ENCODE peak calls at places on chromosomes 11 and 22, in four cellular contexts. H is lower leg skin, O is transverse colon, Z is GM12891. V is an unnamed sample.

GRCh38 chr11:126153999-126154398 is 57.5 kb downstream of the RPUSD4 start:
- DNase-seq in H (no peak), O (no peak), Z (no peak), V (no peak)

GRCh38 chr11:17750013-17750816 is 15.6 kb downstream of the KCNC1 start:
- DNase-seq in H (no peak), O (no peak), Z (no peak), V (no peak)

GRCh38 chr11:120112174-120112796 is 25.6 kb downstream of the TRIM29 start:
- DNase-seq in H (no peak), O (no peak), Z (no peak), V (no peak)

GRCh38 chr22:21860640-21861039 is 6.8 kb downstream of the MAPK1 start:
- DNase-seq in H (no peak), O (no peak), Z (no peak), V (peak; percentile 47)

GRCh38 chr11:91978747-91979146 is 245.9 kb upstream of the FAT3 start:
- DNase-seq in H (no peak), O (no peak), Z (no peak), V (no peak)

GRCh38 chr11:3004481-3004880 is 12.4 kb upstream of the NAP1L4 start:
- DNase-seq in H (no peak), O (no peak), Z (no peak), V (no peak)

GRCh38 chr22:24285245-24285644 is 14.6 kb downstream of the SPECC1L start:
- DNase-seq in H (no peak), O (no peak), Z (no peak), V (no peak)

GRCh38 chr11:554824-555499 is 5.6 kb downstream of the LMNTD2 start:
- DNase-seq in H (no peak), O (peak; percentile 81), Z (peak; percentile 93), V (peak; percentile 68)

GRCh38 chr11:63502252-63502820 is 3.5 kb upstream of the LGALS12 start:
- DNase-seq in H (no peak), O (no peak), Z (no peak), V (peak; percentile 47)

GRCh38 chr11:117300301-117300700 is 9.2 kb downstream of the BACE1-AS start:
- DNase-seq in H (no peak), O (peak; percentile 23), Z (no peak), V (no peak)

GRCh38 chr11:6693342-6694228 is 10.4 kb upstream of the MRPL17 start:
- DNase-seq in H (peak; percentile 66), O (no peak), Z (no peak), V (peak; percentile 48)

GRCh38 chr11:83282084-83282716 is 4.0 kb downstream of the CCDC90B start:
- DNase-seq in H (no peak), O (no peak), Z (no peak), V (no peak)

GRCh38 chr11:93572171-93572570 is 29.0 kb upstream of the SMCO4 start:
- DNase-seq in H (no peak), O (no peak), Z (no peak), V (no peak)

GRCh38 chr11:68342459-68343158 is 30.2 kb downstream of the LRP5 start:
- DNase-seq in H (no peak), O (no peak), Z (no peak), V (no peak)

DNA sequence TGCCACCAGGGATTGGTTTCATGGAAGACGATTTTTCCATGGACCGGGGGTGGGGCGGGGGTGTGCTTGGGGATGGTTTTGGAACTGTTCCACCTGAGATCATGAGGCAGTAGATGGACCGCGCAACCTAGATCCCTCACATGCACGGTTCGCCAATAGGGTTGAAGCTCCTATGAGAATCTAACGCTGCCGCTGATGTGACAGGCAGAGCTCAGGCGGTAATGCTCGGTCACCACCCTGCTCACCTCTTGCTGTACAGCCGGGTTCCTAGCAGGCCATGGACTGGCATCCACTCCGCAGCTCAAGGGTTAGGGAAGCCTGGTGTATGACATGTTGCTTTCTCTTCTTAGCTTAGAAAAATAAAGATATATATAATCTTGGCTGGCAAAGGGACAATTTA is 22.0 kb downstream of the RBX1 start:
- DNase-seq in H (no peak), O (no peak), Z (no peak), V (no peak)
- TF ChIP-seq POLR2A in H (no peak), O (no peak), Z (no peak), V (no peak)

DNA sequence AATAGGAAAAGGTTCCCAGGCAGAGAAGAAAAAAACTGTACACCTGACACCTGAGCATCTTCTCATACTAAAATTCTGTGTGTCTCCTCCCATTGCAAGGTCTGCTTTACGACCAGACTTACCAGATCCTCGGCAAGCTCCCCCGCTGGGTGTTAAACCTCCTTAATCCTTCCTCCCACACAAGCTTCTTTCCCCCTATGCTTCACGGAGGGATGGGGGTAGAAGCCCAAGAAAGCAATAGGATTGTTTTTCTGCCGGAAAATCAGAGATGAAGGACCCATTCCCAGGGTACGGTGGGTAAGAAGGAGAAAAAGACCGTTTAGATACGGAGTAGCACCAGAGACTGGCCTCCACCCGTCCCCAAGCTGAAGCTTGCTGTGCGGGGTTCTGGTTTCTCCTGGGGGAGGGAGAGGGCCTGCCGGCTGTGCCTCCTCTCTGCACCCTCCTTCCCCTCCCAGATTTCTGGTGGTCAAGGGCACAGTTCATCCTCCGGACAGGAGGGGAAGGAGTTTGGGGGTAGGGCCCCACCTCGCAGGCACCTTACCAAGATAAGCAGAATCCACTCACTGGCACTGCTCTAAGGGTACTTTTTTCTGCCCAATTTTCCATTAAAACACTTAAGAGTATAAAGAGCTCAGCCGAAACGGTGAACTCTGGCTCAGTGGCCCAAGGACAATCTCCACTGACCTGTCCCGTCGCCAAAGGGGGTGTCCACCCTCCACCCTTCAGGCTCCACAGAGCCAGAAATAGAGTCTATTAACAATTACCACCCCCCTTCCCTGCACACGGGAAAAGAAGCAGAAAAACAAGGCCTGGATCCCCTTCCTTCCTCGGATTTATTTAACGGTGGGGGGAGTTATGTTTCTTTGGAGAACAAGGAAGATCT is 1.2 kb downstream of the TOB2 start:
- DNase-seq in H (peak; percentile 27), O (peak; percentile 31), Z (no peak), V (peak; percentile 49)
- TF ChIP-seq POLR2A in H (no peak), O (no peak), Z (no peak), V (no peak)

DNA sequence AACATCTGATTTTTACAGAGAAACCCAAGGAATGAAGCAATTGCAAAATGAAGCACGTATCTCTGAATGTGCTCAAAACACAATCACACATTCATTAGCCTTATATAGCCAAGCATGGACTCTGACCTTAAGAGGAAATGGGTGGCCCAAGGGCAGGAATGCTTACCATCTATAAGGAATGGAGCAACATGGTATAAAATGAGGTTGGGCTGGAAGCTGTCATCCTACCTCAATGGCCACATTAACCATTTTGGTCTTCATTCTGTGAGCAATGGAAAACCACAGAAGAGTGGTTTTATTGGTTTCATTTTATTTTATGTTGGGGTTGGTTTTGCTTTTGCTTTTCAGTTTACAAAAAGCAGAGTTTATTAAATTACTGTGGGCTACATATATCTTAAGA is 11.0 kb upstream of the MS4A13 start:
- DNase-seq in H (no peak), O (peak; percentile 31), Z (no peak), V (no peak)
- TF ChIP-seq POLR2A in H (no peak), O (no peak), Z (no peak), V (no peak)

GRCh38 chr11:61794579-61794978 is 1.9 kb downstream of the FEN1 start:
- DNase-seq in H (no peak), O (no peak), Z (no peak), V (no peak)

GRCh38 chr11:61793829-61794204 is 1.1 kb downstream of the FEN1 start:
- DNase-seq in H (no peak), O (no peak), Z (no peak), V (no peak)

GRCh38 chr11:61793084-61793828 is 545 bp downstream of the FEN1 start:
- DNase-seq in H (no peak), O (no peak), Z (no peak), V (peak; percentile 75)

GRCh38 chr11:61791737-61792309 is 576 bp downstream of the TMEM258 start:
- DNase-seq in H (peak; percentile 67), O (peak; percentile 76), Z (no peak), V (peak; percentile 85)

DNA sequence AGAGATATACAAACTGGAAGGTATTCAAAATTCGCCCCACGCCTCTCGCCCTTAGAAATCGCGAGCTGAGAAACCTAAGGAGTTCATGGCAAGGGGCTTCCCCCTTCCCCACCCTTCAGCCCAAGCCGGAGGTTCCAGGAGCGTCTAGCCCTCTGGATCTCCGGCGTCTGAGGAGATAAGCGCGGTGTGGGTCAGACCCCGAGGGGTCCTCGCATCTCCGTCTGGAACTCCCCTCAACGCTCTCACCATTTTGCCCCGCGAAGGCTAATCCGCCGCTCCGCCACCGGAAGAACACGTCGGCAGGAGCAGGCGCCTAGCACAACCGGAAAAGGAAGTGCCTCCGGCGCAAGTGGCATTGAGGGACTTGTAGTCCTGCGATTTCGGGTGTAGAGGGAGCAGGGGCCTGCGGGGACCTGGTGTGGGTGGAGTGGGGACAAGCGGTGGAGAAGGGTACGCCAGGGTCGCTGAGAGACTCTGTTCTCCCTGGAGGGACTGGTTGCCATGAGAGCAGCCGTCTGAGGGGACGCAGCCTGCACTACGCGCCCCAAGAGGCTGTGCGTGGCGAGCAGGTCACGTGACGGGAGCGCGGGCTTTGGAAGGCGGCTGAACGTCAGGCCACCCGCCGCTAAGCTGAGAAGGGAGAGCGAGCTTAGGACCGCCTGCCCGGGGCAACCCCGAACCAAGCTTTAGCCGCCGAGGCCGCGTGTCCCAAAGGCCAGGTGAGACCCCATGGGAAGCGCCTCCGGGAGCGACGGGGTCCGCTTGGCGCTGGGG is at the start of the genes FEN1 and TMEM258:
- DNase-seq in H (peak; percentile 86), O (peak; percentile 88), Z (peak; percentile 91), V (peak; percentile 95)
- TF ChIP-seq POLR2A in H (no peak), O (peak; percentile 69), Z (peak; percentile 89), V (peak; percentile 92)

GRCh38 chr11:64743591-64744543 is at the start of gene RASGRP2:
- DNase-seq in H (peak; percentile 49), O (peak; percentile 84), Z (peak; percentile 73), V (peak; percentile 63)

GRCh38 chr11:64744544-64745218 is 739 bp upstream of the RASGRP2 start:
- DNase-seq in H (no peak), O (no peak), Z (no peak), V (no peak)

GRCh38 chr11:64745219-64745522 is 1.2 kb upstream of the RASGRP2 start:
- DNase-seq in H (peak; percentile 73), O (peak; percentile 81), Z (peak; percentile 72), V (no peak)

GRCh38 chr11:64746486-64746885 is 2.5 kb upstream of the RASGRP2 start:
- DNase-seq in H (no peak), O (no peak), Z (no peak), V (no peak)

GRCh38 chr11:64745523-64746328 is 1.8 kb upstream of the RASGRP2 start:
- DNase-seq in H (peak; percentile 69), O (peak; percentile 77), Z (peak; percentile 82), V (no peak)
- TF ChIP-seq POLR2A in H (no peak), O (peak; percentile 6), Z (no peak), V (no peak)

GRCh38 chr22:36351921-36352774 is 35.6 kb downstream of the MYH9 start:
- DNase-seq in H (no peak), O (no peak), Z (no peak), V (no peak)

GRCh38 chr22:36349726-36350125 is 38.0 kb downstream of the MYH9 start:
- DNase-seq in H (no peak), O (no peak), Z (no peak), V (no peak)

GRCh38 chr22:36347094-36347493 is 40.7 kb downstream of the MYH9 start:
- DNase-seq in H (no peak), O (no peak), Z (no peak), V (no peak)

GRCh38 chr22:36350751-36351594 is 36.8 kb downstream of the MYH9 start:
- DNase-seq in H (no peak), O (no peak), Z (no peak), V (no peak)

GRCh38 chr22:36348760-36349159 is 39.0 kb downstream of the MYH9 start:
- DNase-seq in H (no peak), O (no peak), Z (no peak), V (no peak)
- TF ChIP-seq POLR2A in H (no peak), O (no peak), Z (no peak), V (no peak)